ENCODE peak calls at places on chromosomes 16 and 17, in ten cellular contexts. One of them, this sample, is unnamed.

GRCh38 chr17:41633498-41634197 is 9.3 kb upstream of the KRT17 start:
- ATAC-seq in GM12878: peak; percentile 45
- ATAC-seq in heart left ventricle: no peak
- ATAC-seq in T-helper 17 cell: no peak
- ATAC-seq in left cardiac atrium: no peak
- ATAC-seq in activated naive CD4-positive, alpha-beta T cell treated with anti-CD3 and anti-CD28 coated beads, Interleukin-2, amount 50 U/mL, for 72 hours: peak; percentile 53
- ATAC-seq in stimulated activated effector memory CD8-positive, alpha-beta T cell treated with anti-CD3 and anti-CD28 coated beads, Interleukin-12 subunit alpha, Interleukin-12 subunit beta, amount 100 ng/mL, for 72 hours: peak; percentile 56
- ATAC-seq in left ventricle myocardium superior: no peak
- ATAC-seq in Right ventricle myocardium superior: no peak
- ATAC-seq in omental fat pad: no peak
- ATAC-seq in this sample: no peak

GRCh38 chr17:11986939-11987329 is 10.3 kb downstream of the ZNF18 start:
- ATAC-seq in T-helper 17 cell: no peak
- ATAC-seq in heart left ventricle: peak; percentile 45
- ATAC-seq in GM12878: no peak
- ATAC-seq in omental fat pad: peak; percentile 73
- ATAC-seq in stimulated activated effector memory CD8-positive, alpha-beta T cell treated with anti-CD3 and anti-CD28 coated beads, Interleukin-12 subunit alpha, Interleukin-12 subunit beta, amount 100 ng/mL, for 72 hours: no peak
- ATAC-seq in activated naive CD4-positive, alpha-beta T cell treated with anti-CD3 and anti-CD28 coated beads, Interleukin-2, amount 50 U/mL, for 72 hours: no peak
- ATAC-seq in Right ventricle myocardium superior: peak; percentile 81
- ATAC-seq in left ventricle myocardium superior: peak; percentile 74
- ATAC-seq in left cardiac atrium: peak; percentile 68
- ATAC-seq in this sample: no peak

GRCh38 chr16:72990003-72990521 is 57.9 kb downstream of the ZFHX3 start:
- ATAC-seq in heart left ventricle: peak; percentile 72
- ATAC-seq in activated naive CD4-positive, alpha-beta T cell treated with anti-CD3 and anti-CD28 coated beads, Interleukin-2, amount 50 U/mL, for 72 hours: no peak
- ATAC-seq in left ventricle myocardium superior: peak; percentile 72
- ATAC-seq in omental fat pad: peak; percentile 79
- ATAC-seq in stimulated activated effector memory CD8-positive, alpha-beta T cell treated with anti-CD3 and anti-CD28 coated beads, Interleukin-12 subunit alpha, Interleukin-12 subunit beta, amount 100 ng/mL, for 72 hours: no peak
- ATAC-seq in T-helper 17 cell: no peak
- ATAC-seq in Right ventricle myocardium superior: peak; percentile 74
- ATAC-seq in left cardiac atrium: peak; percentile 67
- ATAC-seq in GM12878: no peak
- ATAC-seq in this sample: no peak

GRCh38 chr17:68616334-68616733 is 15.2 kb upstream of the FAM20A start:
- ATAC-seq in left cardiac atrium: no peak
- ATAC-seq in T-helper 17 cell: no peak
- ATAC-seq in Right ventricle myocardium superior: no peak
- ATAC-seq in stimulated activated effector memory CD8-positive, alpha-beta T cell treated with anti-CD3 and anti-CD28 coated beads, Interleukin-12 subunit alpha, Interleukin-12 subunit beta, amount 100 ng/mL, for 72 hours: no peak
- ATAC-seq in omental fat pad: no peak
- ATAC-seq in activated naive CD4-positive, alpha-beta T cell treated with anti-CD3 and anti-CD28 coated beads, Interleukin-2, amount 50 U/mL, for 72 hours: no peak
- ATAC-seq in heart left ventricle: no peak
- ATAC-seq in left ventricle myocardium superior: no peak
- ATAC-seq in GM12878: no peak
- ATAC-seq in this sample: no peak

GRCh38 chr17:8621585-8621984 is 8.9 kb downstream of the MYH10 start:
- ATAC-seq in left ventricle myocardium superior: peak; percentile 22
- ATAC-seq in omental fat pad: peak; percentile 87
- ATAC-seq in T-helper 17 cell: no peak
- ATAC-seq in left cardiac atrium: peak; percentile 47
- ATAC-seq in Right ventricle myocardium superior: no peak
- ATAC-seq in activated naive CD4-positive, alpha-beta T cell treated with anti-CD3 and anti-CD28 coated beads, Interleukin-2, amount 50 U/mL, for 72 hours: peak; percentile 61
- ATAC-seq in stimulated activated effector memory CD8-positive, alpha-beta T cell treated with anti-CD3 and anti-CD28 coated beads, Interleukin-12 subunit alpha, Interleukin-12 subunit beta, amount 100 ng/mL, for 72 hours: peak; percentile 76
- ATAC-seq in heart left ventricle: peak; percentile 64
- ATAC-seq in GM12878: no peak
- ATAC-seq in this sample: no peak

GRCh38 chr17:77045441-77046041 is 95.2 kb upstream of the SEC14L1 start:
- ATAC-seq in omental fat pad: no peak
- ATAC-seq in heart left ventricle: no peak
- ATAC-seq in Right ventricle myocardium superior: no peak
- ATAC-seq in GM12878: no peak
- ATAC-seq in T-helper 17 cell: no peak
- ATAC-seq in left cardiac atrium: no peak
- ATAC-seq in left ventricle myocardium superior: no peak
- ATAC-seq in stimulated activated effector memory CD8-positive, alpha-beta T cell treated with anti-CD3 and anti-CD28 coated beads, Interleukin-12 subunit alpha, Interleukin-12 subunit beta, amount 100 ng/mL, for 72 hours: no peak
- ATAC-seq in activated naive CD4-positive, alpha-beta T cell treated with anti-CD3 and anti-CD28 coated beads, Interleukin-2, amount 50 U/mL, for 72 hours: no peak
- ATAC-seq in this sample: no peak

GRCh38 chr17:28854457-28855382 is at the start of gene ERAL1:
- ATAC-seq in left ventricle myocardium superior: peak; percentile 99
- ATAC-seq in left cardiac atrium: peak; percentile 99
- ATAC-seq in GM12878: peak; percentile 100
- ATAC-seq in stimulated activated effector memory CD8-positive, alpha-beta T cell treated with anti-CD3 and anti-CD28 coated beads, Interleukin-12 subunit alpha, Interleukin-12 subunit beta, amount 100 ng/mL, for 72 hours: peak; percentile 99
- ATAC-seq in Right ventricle myocardium superior: peak; percentile 100
- ATAC-seq in T-helper 17 cell: peak; percentile 100
- ATAC-seq in heart left ventricle: peak; percentile 100
- ATAC-seq in omental fat pad: peak; percentile 97
- ATAC-seq in activated naive CD4-positive, alpha-beta T cell treated with anti-CD3 and anti-CD28 coated beads, Interleukin-2, amount 50 U/mL, for 72 hours: peak; percentile 100
- ATAC-seq in this sample: peak; percentile 100

GRCh38 chr16:68387301-68387700 is 61.0 kb downstream of the SMPD3 start:
- ATAC-seq in stimulated activated effector memory CD8-positive, alpha-beta T cell treated with anti-CD3 and anti-CD28 coated beads, Interleukin-12 subunit alpha, Interleukin-12 subunit beta, amount 100 ng/mL, for 72 hours: no peak
- ATAC-seq in left cardiac atrium: no peak
- ATAC-seq in activated naive CD4-positive, alpha-beta T cell treated with anti-CD3 and anti-CD28 coated beads, Interleukin-2, amount 50 U/mL, for 72 hours: no peak
- ATAC-seq in omental fat pad: no peak
- ATAC-seq in heart left ventricle: no peak
- ATAC-seq in T-helper 17 cell: no peak
- ATAC-seq in left ventricle myocardium superior: no peak
- ATAC-seq in Right ventricle myocardium superior: peak; percentile 45
- ATAC-seq in GM12878: no peak
- ATAC-seq in this sample: no peak

GRCh38 chr17:82242977-82243647 is 14.3 kb downstream of the SLC16A3 start:
- ATAC-seq in activated naive CD4-positive, alpha-beta T cell treated with anti-CD3 and anti-CD28 coated beads, Interleukin-2, amount 50 U/mL, for 72 hours: no peak
- ATAC-seq in heart left ventricle: peak; percentile 20
- ATAC-seq in stimulated activated effector memory CD8-positive, alpha-beta T cell treated with anti-CD3 and anti-CD28 coated beads, Interleukin-12 subunit alpha, Interleukin-12 subunit beta, amount 100 ng/mL, for 72 hours: no peak
- ATAC-seq in T-helper 17 cell: no peak
- ATAC-seq in omental fat pad: peak; percentile 24
- ATAC-seq in left ventricle myocardium superior: peak; percentile 49
- ATAC-seq in Right ventricle myocardium superior: peak; percentile 45
- ATAC-seq in GM12878: no peak
- ATAC-seq in left cardiac atrium: peak; percentile 45
- ATAC-seq in this sample: no peak

GRCh38 chr17:75693500-75694481 is 26.7 kb downstream of the SAP30BP start:
- ATAC-seq in left ventricle myocardium superior: peak; percentile 85
- ATAC-seq in left cardiac atrium: peak; percentile 85
- ATAC-seq in Right ventricle myocardium superior: peak; percentile 83
- ATAC-seq in GM12878: no peak
- ATAC-seq in T-helper 17 cell: no peak
- ATAC-seq in heart left ventricle: peak; percentile 91
- ATAC-seq in omental fat pad: peak; percentile 47
- ATAC-seq in stimulated activated effector memory CD8-positive, alpha-beta T cell treated with anti-CD3 and anti-CD28 coated beads, Interleukin-12 subunit alpha, Interleukin-12 subunit beta, amount 100 ng/mL, for 72 hours: no peak
- ATAC-seq in activated naive CD4-positive, alpha-beta T cell treated with anti-CD3 and anti-CD28 coated beads, Interleukin-2, amount 50 U/mL, for 72 hours: no peak
- ATAC-seq in this sample: no peak

This sample was measured in activated CD4-positive, CD25-positive, alpha-beta regulatory T cell treated with anti-CD3 and anti-CD28 coated beads, Interleukin-2, amount 50 U/mL, for 24 hours.